ENCODE peak calls at places on chromosomes 13 and 19, in seven cellular contexts. One of them, this sample, is unnamed.

GRCh38 chr19:36436531-36436930 is 18.1 kb upstream of the ZFP82 start:
- DNase-seq in activated T-cell treated with anti-CD3 and anti-CD28 coated beads for 24 hours: no peak
- DNase-seq in activated naive CD4-positive, alpha-beta T cell treated with anti-CD3 and anti-CD28 coated beads, Interleukin-2, amount 50 U/mL, for 72 hours: no peak
- DNase-seq in gastrocnemius medialis: no peak
- DNase-seq in substantia nigra: no peak
- DNase-seq in psoas muscle: no peak
- DNase-seq in stimulated activated CD4-positive, alpha-beta T cell treated with anti-CD3 and anti-CD28 coated beads, Interleukin-12 subunit alpha, Interleukin-12 subunit beta, amount 100 ng/mL, for 48 hours: no peak
- DNase-seq in this sample: no peak

GRCh38 chr13:29664591-29664990 is 69.1 kb upstream of the SLC7A1 start:
- DNase-seq in activated naive CD4-positive, alpha-beta T cell treated with anti-CD3 and anti-CD28 coated beads, Interleukin-2, amount 50 U/mL, for 72 hours: no peak
- DNase-seq in stimulated activated CD4-positive, alpha-beta T cell treated with anti-CD3 and anti-CD28 coated beads, Interleukin-12 subunit alpha, Interleukin-12 subunit beta, amount 100 ng/mL, for 48 hours: no peak
- DNase-seq in substantia nigra: no peak
- DNase-seq in psoas muscle: no peak
- DNase-seq in gastrocnemius medialis: no peak
- DNase-seq in activated T-cell treated with anti-CD3 and anti-CD28 coated beads for 24 hours: no peak
- DNase-seq in this sample: no peak

GRCh38 chr19:6233827-6234511 is 45.8 kb downstream of the MLLT1 start:
- DNase-seq in gastrocnemius medialis: peak; percentile 70
- DNase-seq in activated T-cell treated with anti-CD3 and anti-CD28 coated beads for 24 hours: no peak
- DNase-seq in substantia nigra: no peak
- DNase-seq in psoas muscle: peak; percentile 56
- DNase-seq in stimulated activated CD4-positive, alpha-beta T cell treated with anti-CD3 and anti-CD28 coated beads, Interleukin-12 subunit alpha, Interleukin-12 subunit beta, amount 100 ng/mL, for 48 hours: no peak
- DNase-seq in activated naive CD4-positive, alpha-beta T cell treated with anti-CD3 and anti-CD28 coated beads, Interleukin-2, amount 50 U/mL, for 72 hours: no peak
- DNase-seq in this sample: no peak

GRCh38 chr13:36666482-36667264 is 7.1 kb upstream of the SERTM1 start:
- DNase-seq in substantia nigra: no peak
- DNase-seq in stimulated activated CD4-positive, alpha-beta T cell treated with anti-CD3 and anti-CD28 coated beads, Interleukin-12 subunit alpha, Interleukin-12 subunit beta, amount 100 ng/mL, for 48 hours: no peak
- DNase-seq in activated T-cell treated with anti-CD3 and anti-CD28 coated beads for 24 hours: no peak
- DNase-seq in activated naive CD4-positive, alpha-beta T cell treated with anti-CD3 and anti-CD28 coated beads, Interleukin-2, amount 50 U/mL, for 72 hours: no peak
- DNase-seq in psoas muscle: no peak
- DNase-seq in gastrocnemius medialis: no peak
- DNase-seq in this sample: no peak

GRCh38 chr13:23140492-23140891 is 40.3 kb upstream of the SGCG start:
- DNase-seq in psoas muscle: no peak
- DNase-seq in activated T-cell treated with anti-CD3 and anti-CD28 coated beads for 24 hours: no peak
- DNase-seq in substantia nigra: no peak
- DNase-seq in activated naive CD4-positive, alpha-beta T cell treated with anti-CD3 and anti-CD28 coated beads, Interleukin-2, amount 50 U/mL, for 72 hours: no peak
- DNase-seq in gastrocnemius medialis: no peak
- DNase-seq in stimulated activated CD4-positive, alpha-beta T cell treated with anti-CD3 and anti-CD28 coated beads, Interleukin-12 subunit alpha, Interleukin-12 subunit beta, amount 100 ng/mL, for 48 hours: no peak
- DNase-seq in this sample: no peak

GRCh38 chr13:68806125-68806524 is 1301.5 kb upstream of the ATXN8OS start:
- DNase-seq in gastrocnemius medialis: no peak
- DNase-seq in activated T-cell treated with anti-CD3 and anti-CD28 coated beads for 24 hours: no peak
- DNase-seq in stimulated activated CD4-positive, alpha-beta T cell treated with anti-CD3 and anti-CD28 coated beads, Interleukin-12 subunit alpha, Interleukin-12 subunit beta, amount 100 ng/mL, for 48 hours: no peak
- DNase-seq in activated naive CD4-positive, alpha-beta T cell treated with anti-CD3 and anti-CD28 coated beads, Interleukin-2, amount 50 U/mL, for 72 hours: no peak
- DNase-seq in psoas muscle: no peak
- DNase-seq in substantia nigra: no peak
- DNase-seq in this sample: no peak

GRCh38 chr13:106343831-106344230 is 191.6 kb downstream of the EFNB2 start:
- DNase-seq in activated T-cell treated with anti-CD3 and anti-CD28 coated beads for 24 hours: no peak
- DNase-seq in activated naive CD4-positive, alpha-beta T cell treated with anti-CD3 and anti-CD28 coated beads, Interleukin-2, amount 50 U/mL, for 72 hours: no peak
- DNase-seq in substantia nigra: no peak
- DNase-seq in stimulated activated CD4-positive, alpha-beta T cell treated with anti-CD3 and anti-CD28 coated beads, Interleukin-12 subunit alpha, Interleukin-12 subunit beta, amount 100 ng/mL, for 48 hours: no peak
- DNase-seq in psoas muscle: no peak
- DNase-seq in gastrocnemius medialis: no peak
- DNase-seq in this sample: no peak

GRCh38 chr19:51712461-51713081 is 11.2 kb downstream of the HAS1 start:
- DNase-seq in substantia nigra: no peak
- DNase-seq in activated naive CD4-positive, alpha-beta T cell treated with anti-CD3 and anti-CD28 coated beads, Interleukin-2, amount 50 U/mL, for 72 hours: no peak
- DNase-seq in gastrocnemius medialis: no peak
- DNase-seq in activated T-cell treated with anti-CD3 and anti-CD28 coated beads for 24 hours: no peak
- DNase-seq in psoas muscle: no peak
- DNase-seq in stimulated activated CD4-positive, alpha-beta T cell treated with anti-CD3 and anti-CD28 coated beads, Interleukin-12 subunit alpha, Interleukin-12 subunit beta, amount 100 ng/mL, for 48 hours: no peak
- DNase-seq in this sample: peak; percentile 50

GRCh38 chr13:45518525-45519235 is 53.9 kb downstream of the COG3 start:
- DNase-seq in substantia nigra: no peak
- DNase-seq in activated naive CD4-positive, alpha-beta T cell treated with anti-CD3 and anti-CD28 coated beads, Interleukin-2, amount 50 U/mL, for 72 hours: no peak
- DNase-seq in psoas muscle: no peak
- DNase-seq in gastrocnemius medialis: no peak
- DNase-seq in stimulated activated CD4-positive, alpha-beta T cell treated with anti-CD3 and anti-CD28 coated beads, Interleukin-12 subunit alpha, Interleukin-12 subunit beta, amount 100 ng/mL, for 48 hours: no peak
- DNase-seq in activated T-cell treated with anti-CD3 and anti-CD28 coated beads for 24 hours: no peak
- DNase-seq in this sample: no peak

GRCh38 chr19:48994035-48994386 is 324 bp downstream of the RUVBL2 start:
- DNase-seq in activated naive CD4-positive, alpha-beta T cell treated with anti-CD3 and anti-CD28 coated beads, Interleukin-2, amount 50 U/mL, for 72 hours: no peak
- DNase-seq in gastrocnemius medialis: no peak
- DNase-seq in psoas muscle: no peak
- DNase-seq in stimulated activated CD4-positive, alpha-beta T cell treated with anti-CD3 and anti-CD28 coated beads, Interleukin-12 subunit alpha, Interleukin-12 subunit beta, amount 100 ng/mL, for 48 hours: no peak
- DNase-seq in activated T-cell treated with anti-CD3 and anti-CD28 coated beads for 24 hours: no peak
- DNase-seq in substantia nigra: peak; percentile 52
- DNase-seq in this sample: no peak

GRCh38 chr13:25214371-25215252 is 42.5 kb upstream of the AMER2 start:
- DNase-seq in activated T-cell treated with anti-CD3 and anti-CD28 coated beads for 24 hours: no peak
- DNase-seq in substantia nigra: peak; percentile 27
- DNase-seq in activated naive CD4-positive, alpha-beta T cell treated with anti-CD3 and anti-CD28 coated beads, Interleukin-2, amount 50 U/mL, for 72 hours: no peak
- DNase-seq in gastrocnemius medialis: peak; percentile 70
- DNase-seq in stimulated activated CD4-positive, alpha-beta T cell treated with anti-CD3 and anti-CD28 coated beads, Interleukin-12 subunit alpha, Interleukin-12 subunit beta, amount 100 ng/mL, for 48 hours: no peak
- DNase-seq in psoas muscle: no peak
- DNase-seq in this sample: no peak

GRCh38 chr13:22690756-22691155 is 490.0 kb upstream of the SGCG start:
- DNase-seq in psoas muscle: no peak
- DNase-seq in activated naive CD4-positive, alpha-beta T cell treated with anti-CD3 and anti-CD28 coated beads, Interleukin-2, amount 50 U/mL, for 72 hours: no peak
- DNase-seq in activated T-cell treated with anti-CD3 and anti-CD28 coated beads for 24 hours: no peak
- DNase-seq in substantia nigra: no peak
- DNase-seq in gastrocnemius medialis: no peak
- DNase-seq in stimulated activated CD4-positive, alpha-beta T cell treated with anti-CD3 and anti-CD28 coated beads, Interleukin-12 subunit alpha, Interleukin-12 subunit beta, amount 100 ng/mL, for 48 hours: no peak
- DNase-seq in this sample: no peak

This sample was measured in HEK293T.